ENCODE peak calls at places on chromosomes 1 and 21, in seven cellular contexts. I is AG04449, E is endodermal cell, A is GM12865, F is AG04450, K is AG09309, L is cardiac fibroblast. D is an unnamed sample.

GRCh38 chr1:37999434-38000232 is 5.7 kb downstream of the FHL3 start:
- DNase-seq in A (no peak), K (no peak), L (peak), I (no peak), F (no peak), E (peak), D (no peak)

GRCh38 chr21:15057290-15057689 is 7.5 kb downstream of the NRIP1 start:
- DNase-seq in K (no peak), I (no peak), A (no peak), F (no peak), L (no peak), E (peak), D (no peak)

GRCh38 chr1:180527270-180527669 is 24.9 kb upstream of the ACBD6 start:
- DNase-seq in F (no peak), K (no peak), A (no peak), E (no peak), L (peak), I (no peak), D (no peak)

GRCh38 chr1:29824478-29825273 is 588.4 kb downstream of the PTPRU start:
- DNase-seq in F (no peak), I (no peak), A (no peak), K (no peak), E (peak), L (no peak), D (no peak)

GRCh38 chr1:201769966-201770365 is 59.0 kb upstream of the IPO9 start:
- DNase-seq in A (no peak), F (no peak), I (no peak), E (no peak), L (peak), K (no peak), D (no peak)

GRCh38 chr1:177310326-177310725 is 139.6 kb downstream of the BRINP2 start:
- DNase-seq in F (no peak), E (no peak), K (no peak), I (no peak), L (no peak), A (no peak), D (no peak)

GRCh38 chr1:156241311-156241811 is 623 bp upstream of the BGLAP start:
- DNase-seq in K (no peak), E (no peak), L (no peak), I (no peak), F (no peak), A (no peak), D (no peak)

GRCh38 chr1:59672851-59673574 is 141.7 kb upstream of the HOOK1 start:
- DNase-seq in L (peak), F (no peak), K (no peak), A (no peak), E (peak), I (no peak), D (peak)

GRCh38 chr1:246567258-246568235 is 1.3 kb downstream of the CNST start:
- DNase-seq in L (peak), E (no peak), A (peak), I (peak), K (peak), F (peak), D (no peak)

GRCh38 chr1:22184892-22185612 is 42.2 kb upstream of the WNT4 start:
- DNase-seq in E (peak), K (no peak), A (peak), F (no peak), L (peak), I (no peak), D (peak)

GRCh38 chr1:172040466-172040865 is 199.2 kb downstream of the DNM3 start:
- DNase-seq in E (no peak), F (no peak), K (peak), A (no peak), L (peak), I (peak), D (peak)

GRCh38 chr1:163094589-163094988 is 25.4 kb downstream of the RGS4 start:
- DNase-seq in E (no peak), I (no peak), L (no peak), F (no peak), A (no peak), K (no peak), D (peak)
- H3K4me3 ChIP-seq in E (no peak), I (no peak), L (no peak), F (no peak), A (no peak), K (no peak), D (no peak)

DNA sequence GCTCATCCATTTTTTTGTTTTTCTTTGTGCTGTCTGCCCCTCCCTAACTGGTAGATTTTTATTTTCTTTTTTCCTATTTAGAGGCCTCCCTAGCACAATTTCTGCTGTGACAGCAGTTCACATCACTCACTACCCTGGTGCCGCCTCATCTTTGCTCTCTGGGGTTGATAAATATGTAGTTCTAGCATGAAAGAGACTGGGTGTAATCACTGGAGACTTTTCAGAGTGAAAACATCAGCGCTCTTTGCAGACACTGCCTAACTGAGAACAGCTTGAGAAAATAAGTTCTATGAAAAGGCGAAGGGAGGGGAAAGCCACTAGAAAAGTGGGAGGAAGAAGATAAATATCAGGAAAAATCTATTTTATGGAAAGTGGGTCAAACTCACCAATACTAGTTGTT is 334.6 kb downstream of the NUF2 start:
- DNase-seq in E (no peak), A (no peak), F (no peak), K (no peak), I (no peak), L (no peak), D (no peak)
- TF ChIP-seq CTCF in E (no peak), A (no peak), F (no peak), K (no peak), I (no peak), L (no peak), D (no peak)

GRCh38 chr21:38661296-38662223 is 144.2 kb upstream of the ETS2 start:
- DNase-seq in E (peak), K (no peak), F (peak), A (no peak), I (peak), L (peak), D (no peak)

GRCh38 chr21:38659936-38660332 is 145.8 kb upstream of the ETS2 start:
- DNase-seq in L (no peak), E (no peak), K (no peak), F (no peak), A (no peak), I (no peak), D (no peak)

GRCh38 chr21:38662224-38662568 is 143.5 kb upstream of the ETS2 start:
- DNase-seq in F (no peak), L (no peak), A (no peak), E (no peak), I (no peak), K (no peak), D (no peak)

GRCh38 chr21:38663282-38663681 is 142.4 kb upstream of the ETS2 start:
- DNase-seq in K (no peak), I (no peak), F (no peak), L (no peak), E (no peak), A (no peak), D (no peak)

GRCh38 chr21:38660333-38661295 is 145.1 kb upstream of the ETS2 start:
- DNase-seq in L (no peak), F (no peak), K (no peak), I (no peak), A (no peak), E (peak), D (no peak)
- H3K4me3 ChIP-seq in L (peak), F (peak), K (peak), I (peak), A (no peak), E (peak), D (peak)

DNA sequence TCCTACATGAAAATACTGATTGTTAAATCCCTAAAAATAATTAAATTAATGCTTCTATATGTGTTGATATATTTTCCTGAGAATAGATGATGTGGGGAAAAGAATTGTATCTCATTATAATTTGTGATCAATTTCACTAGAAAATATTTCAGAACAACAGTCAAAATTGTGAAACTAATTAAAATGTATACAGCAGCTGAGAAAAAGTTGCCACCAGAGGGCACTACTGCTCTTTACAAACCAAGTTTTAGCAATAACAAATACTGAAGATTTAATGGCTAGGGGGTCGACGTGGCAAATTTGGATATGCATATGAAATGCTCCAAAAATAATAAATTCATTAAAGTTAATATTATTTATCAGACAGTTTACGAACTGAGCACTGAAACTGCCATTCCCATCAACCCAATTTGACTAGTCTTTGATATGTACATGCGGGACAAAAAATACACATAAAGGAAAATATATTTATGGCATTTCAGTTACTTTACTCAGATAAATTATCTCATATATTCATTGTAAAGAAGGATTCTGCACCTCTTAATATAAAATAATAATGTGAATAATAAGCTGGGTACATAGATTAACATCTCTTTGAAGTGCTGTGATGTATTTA is 96.3 kb upstream of the TMPRSS15 start:
- DNase-seq in L (peak), A (peak), K (no peak), E (peak), F (no peak), I (no peak), D (no peak)
- TF ChIP-seq CTCF in L (peak), A (peak), K (peak), E (peak), F (peak), I (peak), D (peak)

DNA sequence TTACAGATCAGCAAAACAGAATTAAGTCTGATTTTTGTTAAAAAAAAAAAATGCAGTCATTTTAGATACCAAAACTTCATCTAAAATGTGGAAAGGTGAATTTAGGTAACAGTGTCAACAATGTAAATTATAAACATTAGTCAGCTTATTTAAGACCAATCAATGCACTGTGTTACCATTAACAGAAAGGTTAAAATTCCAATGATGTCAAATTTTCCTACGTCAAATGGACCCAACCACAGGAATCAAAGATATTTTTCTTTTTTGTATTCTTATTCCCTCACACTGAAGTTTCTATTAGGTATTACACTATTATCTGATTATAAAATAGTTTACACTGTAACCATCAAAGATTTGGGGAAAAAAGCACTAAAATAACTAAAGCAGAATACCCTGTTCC is 6.5 kb downstream of the ARHGAP29 start:
- DNase-seq in I (no peak), A (no peak), L (no peak), F (no peak), K (no peak), E (no peak), D (no peak)
- H3K4me3 ChIP-seq in I (no peak), A (no peak), L (no peak), F (no peak), K (no peak), E (no peak), D (peak)

GRCh38 chr1:147811751-147812150 is 51.3 kb upstream of the GJA5 start:
- DNase-seq in L (no peak), K (no peak), E (peak), A (no peak), I (no peak), F (no peak), D (no peak)
- TF ChIP-seq CTCF in L (no peak), K (no peak), E (no peak), A (no peak), I (no peak), F (no peak), D (no peak)

D was measured in epithelial cell of proximal tubule.